ENCODE peak calls at places on chromosomes 5 and 9, in four cellular contexts. One of them, this sample, is unnamed.

GRCh38 chr5:177320879-177321278 is 9.2 kb upstream of the MXD3 start:
- DNase-seq in aorta: peak; percentile 67
- DNase-seq in adrenal gland: no peak
- DNase-seq in testis: no peak
- DNase-seq in this sample: no peak

GRCh38 chr5:151072234-151073025 is 8.4 kb downstream of the TNIP1 start:
- DNase-seq in aorta: no peak
- DNase-seq in adrenal gland: no peak
- DNase-seq in testis: no peak
- DNase-seq in this sample: no peak

GRCh38 chr9:105656131-105656921 is 5.9 kb upstream of the TAL2 start:
- DNase-seq in aorta: peak; percentile 79
- DNase-seq in adrenal gland: no peak
- DNase-seq in testis: peak; percentile 32
- DNase-seq in this sample: peak; percentile 3

GRCh38 chr5:151892393-151892792 is 32.3 kb downstream of the GLRA1 start:
- DNase-seq in aorta: no peak
- DNase-seq in adrenal gland: no peak
- DNase-seq in testis: no peak
- DNase-seq in this sample: no peak

GRCh38 chr5:135391123-135391868 is 7.7 kb downstream of the MACROH2A1 start:
- DNase-seq in aorta: no peak
- DNase-seq in adrenal gland: no peak
- DNase-seq in testis: no peak
- DNase-seq in this sample: no peak

GRCh38 chr9:104941597-104941996 is 13.6 kb upstream of the ABCA1 start:
- DNase-seq in aorta: no peak
- DNase-seq in adrenal gland: no peak
- DNase-seq in testis: no peak
- DNase-seq in this sample: no peak

GRCh38 chr5:127042593-127042992 is 12.2 kb upstream of the MARCHF3 start:
- DNase-seq in aorta: no peak
- DNase-seq in adrenal gland: no peak
- DNase-seq in testis: no peak
- DNase-seq in this sample: no peak

GRCh38 chr9:70007831-70008230 is 35.8 kb upstream of the MAMDC2 start:
- DNase-seq in aorta: no peak
- DNase-seq in adrenal gland: no peak
- DNase-seq in testis: no peak
- DNase-seq in this sample: no peak

GRCh38 chr9:68711281-68711680 is 6.2 kb downstream of the PIP5K1B start:
- DNase-seq in aorta: no peak
- DNase-seq in adrenal gland: no peak
- DNase-seq in testis: no peak
- DNase-seq in this sample: no peak

GRCh38 chr9:99239341-99240055 is 17.4 kb downstream of the SEC61B start:
- DNase-seq in aorta: no peak
- DNase-seq in adrenal gland: no peak
- DNase-seq in testis: no peak
- DNase-seq in this sample: no peak

GRCh38 chr5:141532726-141533125 is 43.8 kb downstream of the PCDHGC5 start:
- DNase-seq in aorta: no peak
- DNase-seq in adrenal gland: no peak
- DNase-seq in testis: no peak
- DNase-seq in this sample: no peak

GRCh38 chr5:149759563-149759962 is 29.5 kb downstream of the PPARGC1B start:
- DNase-seq in aorta: peak; percentile 64
- DNase-seq in adrenal gland: no peak
- DNase-seq in testis: no peak
- DNase-seq in this sample: no peak

GRCh38 chr5:17951392-17952169 is 317.3 kb downstream of the TAF11L14 start:
- DNase-seq in aorta: no peak
- DNase-seq in adrenal gland: no peak
- DNase-seq in testis: no peak
- DNase-seq in this sample: no peak

GRCh38 chr5:32711693-32712462 is 757 bp downstream of the NPR3 start:
- DNase-seq in aorta: peak; percentile 85
- DNase-seq in adrenal gland: no peak
- DNase-seq in testis: peak; percentile 42
- DNase-seq in this sample: peak; percentile 56

GRCh38 chr5:125298711-125299379 is 552.4 kb upstream of the ZNF608 start:
- DNase-seq in aorta: no peak
- DNase-seq in adrenal gland: no peak
- DNase-seq in testis: no peak
- DNase-seq in this sample: peak; percentile 28

GRCh38 chr9:130116346-130116745 is 55.9 kb upstream of the NCS1 start:
- DNase-seq in aorta: no peak
- DNase-seq in adrenal gland: peak; percentile 80
- DNase-seq in testis: no peak
- DNase-seq in this sample: no peak

GRCh38 chr9:89740722-89741121 is 135.9 kb downstream of the GADD45G start:
- DNase-seq in aorta: no peak
- DNase-seq in adrenal gland: no peak
- DNase-seq in testis: no peak
- DNase-seq in this sample: no peak

GRCh38 chr9:19379283-19379682 is 753 bp downstream of the RPS6 start:
- DNase-seq in aorta: no peak
- DNase-seq in adrenal gland: no peak
- DNase-seq in testis: no peak
- DNase-seq in this sample: no peak

GRCh38 chr5:43313854-43314457 is 744 bp upstream of the HMGCS1 start:
- DNase-seq in aorta: no peak
- DNase-seq in adrenal gland: no peak
- DNase-seq in testis: peak; percentile 26
- DNase-seq in this sample: no peak

GRCh38 chr5:157308826-157309465 is 43.0 kb downstream of the CYFIP2 start:
- DNase-seq in aorta: no peak
- DNase-seq in adrenal gland: no peak
- DNase-seq in testis: no peak
- DNase-seq in this sample: no peak

GRCh38 chr5:10691826-10692785 is 68.9 kb downstream of the DAP start:
- DNase-seq in aorta: no peak
- DNase-seq in adrenal gland: no peak
- DNase-seq in testis: no peak
- DNase-seq in this sample: no peak

GRCh38 chr5:65034782-65035181 is 266.1 kb downstream of the CWC27 start:
- DNase-seq in aorta: no peak
- DNase-seq in adrenal gland: no peak
- DNase-seq in testis: no peak
- DNase-seq in this sample: no peak

GRCh38 chr9:126791406-126792230 is 13.2 kb upstream of the ZBTB43 start:
- DNase-seq in aorta: no peak
- DNase-seq in adrenal gland: no peak
- DNase-seq in testis: no peak
- DNase-seq in this sample: peak; percentile 80

GRCh38 chr5:132768485-132768868 is 8.6 kb downstream of the SEPTIN8 start:
- DNase-seq in aorta: no peak
- DNase-seq in adrenal gland: no peak
- DNase-seq in testis: no peak
- DNase-seq in this sample: no peak

GRCh38 chr5:66171349-66172344 is 27.5 kb downstream of the SREK1 start:
- DNase-seq in aorta: no peak
- DNase-seq in adrenal gland: no peak
- DNase-seq in testis: peak; percentile 66
- DNase-seq in this sample: no peak

GRCh38 chr9:19456996-19457693 is 48.3 kb downstream of the ACER2 start:
- DNase-seq in aorta: no peak
- DNase-seq in adrenal gland: peak; percentile 64
- DNase-seq in testis: peak; percentile 75
- DNase-seq in this sample: peak; percentile 64

GRCh38 chr5:103929310-103930003 is 366.9 kb upstream of the NUDT12 start:
- DNase-seq in aorta: no peak
- DNase-seq in adrenal gland: no peak
- DNase-seq in testis: no peak
- DNase-seq in this sample: no peak

GRCh38 chr5:95664204-95664786 is 17.7 kb downstream of the RFESD start:
- DNase-seq in aorta: no peak
- DNase-seq in adrenal gland: no peak
- DNase-seq in testis: peak; percentile 55
- DNase-seq in this sample: no peak

GRCh38 chr9:133129001-133129799 is 8.2 kb upstream of the RALGDS start:
- DNase-seq in aorta: no peak
- DNase-seq in adrenal gland: no peak
- DNase-seq in testis: no peak
- DNase-seq in this sample: no peak

GRCh38 chr9:124878518-124878917 is 16.6 kb downstream of the ARPC5L start:
- DNase-seq in aorta: no peak
- DNase-seq in adrenal gland: no peak
- DNase-seq in testis: no peak
- DNase-seq in this sample: no peak

GRCh38 chr5:154966081-154966841 is 25.4 kb downstream of the MRPL22 start:
- DNase-seq in aorta: no peak
- DNase-seq in adrenal gland: no peak
- DNase-seq in testis: no peak
- DNase-seq in this sample: no peak
- H3K36me3 ChIP-seq in aorta: no peaks in the 10 kb centered on the region
- H3K36me3 ChIP-seq in adrenal gland: no peaks in the 10 kb centered on the region
- H3K36me3 ChIP-seq in testis: no peaks in the 10 kb centered on the region
- H3K36me3 ChIP-seq in this sample: peaks cover 36% of the 10 kb centered on the region

GRCh38 chr5:179624841-179625271 is 1.4 kb upstream of the HNRNPH1 start:
- DNase-seq in aorta: peak; percentile 35
- DNase-seq in adrenal gland: no peak
- DNase-seq in testis: no peak
- DNase-seq in this sample: no peak
- H3K4me3 ChIP-seq in aorta: no peak overlapping the region
- H3K4me3 ChIP-seq in adrenal gland: no peak overlapping the region
- H3K4me3 ChIP-seq in testis: no peak overlapping the region
- H3K4me3 ChIP-seq in this sample: peak overlapping the region; percentile 81

GRCh38 chr9:23774266-23774665 is 51.8 kb downstream of the ELAVL2 start:
- DNase-seq in aorta: no peak
- DNase-seq in adrenal gland: no peak
- DNase-seq in testis: no peak
- DNase-seq in this sample: no peak

GRCh38 chr9:23775549-23775948 is 50.5 kb downstream of the ELAVL2 start:
- DNase-seq in aorta: no peak
- DNase-seq in adrenal gland: no peak
- DNase-seq in testis: no peak
- DNase-seq in this sample: no peak

GRCh38 chr9:23779220-23779619 is 46.8 kb downstream of the ELAVL2 start:
- DNase-seq in aorta: no peak
- DNase-seq in adrenal gland: no peak
- DNase-seq in testis: peak; percentile 55
- DNase-seq in this sample: no peak

GRCh38 chr9:23781111-23781510 is 44.9 kb downstream of the ELAVL2 start:
- DNase-seq in aorta: no peak
- DNase-seq in adrenal gland: no peak
- DNase-seq in testis: no peak
- DNase-seq in this sample: no peak

DNA sequence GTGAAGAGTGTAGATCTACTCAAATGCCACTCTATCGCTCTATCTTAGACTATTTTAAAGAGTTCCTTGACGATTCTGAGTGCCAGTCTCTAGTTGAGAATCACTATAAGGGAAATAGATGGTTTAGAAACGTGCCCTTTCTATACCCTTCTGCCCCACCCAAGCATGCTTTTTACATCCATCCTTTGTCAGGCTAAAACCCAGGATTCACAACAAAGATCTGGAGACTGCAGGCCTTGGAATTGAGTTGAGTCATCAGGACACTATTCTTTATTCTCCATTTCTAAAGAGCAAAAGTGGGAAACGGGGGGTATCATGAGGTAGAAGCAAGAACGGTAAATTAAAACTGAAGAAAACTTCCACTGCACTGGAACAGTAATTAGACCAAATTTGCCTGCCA is 48.7 kb downstream of the ELAVL2 start:
- DNase-seq in aorta: no peak
- DNase-seq in adrenal gland: no peak
- DNase-seq in testis: no peak
- DNase-seq in this sample: no peak
- H3K36me3 ChIP-seq in aorta: no peaks in the 10 kb centered on the region
- H3K36me3 ChIP-seq in adrenal gland: no peaks in the 10 kb centered on the region
- H3K36me3 ChIP-seq in testis: no peaks in the 10 kb centered on the region
- H3K36me3 ChIP-seq in this sample: no peaks in the 10 kb centered on the region

DNA sequence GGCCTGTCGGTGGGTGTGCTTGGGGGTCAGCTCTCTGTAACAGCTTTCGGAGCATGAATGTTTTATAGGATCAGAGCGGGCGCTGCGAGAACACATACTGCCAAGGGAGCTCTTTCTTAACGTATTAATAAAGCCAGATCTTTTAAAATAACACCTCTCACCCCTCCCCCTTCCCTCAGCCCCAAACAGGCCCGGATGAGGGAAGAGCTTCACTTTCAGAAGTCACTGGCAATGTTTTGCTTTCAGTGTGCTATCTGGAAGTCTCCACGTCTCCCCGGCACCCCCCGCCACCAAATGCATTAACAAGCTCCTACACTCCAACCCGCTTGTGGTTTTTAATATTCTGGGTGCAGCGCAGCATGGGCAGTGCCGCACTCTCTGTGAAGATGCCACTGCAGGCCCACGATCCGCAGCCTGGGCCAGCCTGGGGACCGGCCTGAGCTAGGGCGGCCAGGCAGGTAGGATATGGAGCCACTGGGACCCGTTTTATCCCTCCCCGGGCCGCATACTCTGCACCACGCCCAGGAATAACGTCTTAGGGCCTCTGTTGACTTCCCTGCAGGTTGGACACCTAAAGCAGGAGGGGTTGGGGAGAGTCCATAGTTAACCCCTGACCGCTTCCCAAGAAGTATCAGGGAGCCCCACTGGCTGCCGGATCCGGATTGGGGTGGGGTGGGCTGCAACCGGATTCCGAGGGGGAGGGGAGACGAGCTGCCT is 12.6 kb downstream of the NR2F1 start:
- DNase-seq in aorta: no peak
- DNase-seq in adrenal gland: no peak
- DNase-seq in testis: no peak
- DNase-seq in this sample: no peak
- H3K4me3 ChIP-seq in aorta: no peak overlapping the region
- H3K4me3 ChIP-seq in adrenal gland: no peak overlapping the region
- H3K4me3 ChIP-seq in testis: no peak overlapping the region
- H3K4me3 ChIP-seq in this sample: no peak overlapping the region

DNA sequence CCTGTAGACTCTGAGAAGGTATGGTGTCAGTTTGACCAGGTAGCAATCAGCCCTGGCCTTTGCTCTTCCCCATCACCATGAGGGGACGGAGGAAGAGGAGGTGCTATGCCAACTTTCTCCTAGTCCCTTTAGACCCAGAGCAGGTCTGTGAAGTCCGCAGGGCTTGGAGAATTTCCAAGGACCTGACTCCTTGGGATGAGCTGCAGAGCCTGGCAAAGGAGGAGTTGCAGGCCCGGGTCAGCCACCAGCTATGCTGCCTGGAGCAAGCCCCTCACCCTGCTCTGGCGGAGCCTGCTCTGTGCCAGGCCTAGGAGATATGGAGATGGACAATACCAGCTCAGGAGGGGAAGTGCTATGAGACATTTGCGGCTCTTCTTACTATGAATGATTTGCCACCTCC is 188.3 kb downstream of the CDK5RAP2 start:
- DNase-seq in aorta: no peak
- DNase-seq in adrenal gland: no peak
- DNase-seq in testis: no peak
- DNase-seq in this sample: no peak
- H3K36me3 ChIP-seq in aorta: peaks cover 2% of the 10 kb centered on the region
- H3K36me3 ChIP-seq in adrenal gland: no peaks in the 10 kb centered on the region
- H3K36me3 ChIP-seq in testis: no peaks in the 10 kb centered on the region
- H3K36me3 ChIP-seq in this sample: peaks cover 45% of the 10 kb centered on the region

GRCh38 chr9:16704096-16704488 is 166.4 kb downstream of the BNC2 start:
- DNase-seq in aorta: no peak
- DNase-seq in adrenal gland: no peak
- DNase-seq in testis: no peak
- DNase-seq in this sample: no peak
- H3K4me3 ChIP-seq in aorta: peak overlapping the region; percentile 26
- H3K4me3 ChIP-seq in adrenal gland: no peak overlapping the region
- H3K4me3 ChIP-seq in testis: no peak overlapping the region
- H3K4me3 ChIP-seq in this sample: peak overlapping the region; percentile 29

GRCh38 chr5:50691399-50692016 is 25.1 kb downstream of the PARP8 start:
- DNase-seq in aorta: no peak
- DNase-seq in adrenal gland: no peak
- DNase-seq in testis: no peak
- DNase-seq in this sample: no peak
- H3K36me3 ChIP-seq in aorta: no peaks in the 10 kb centered on the region
- H3K36me3 ChIP-seq in adrenal gland: no peaks in the 10 kb centered on the region
- H3K36me3 ChIP-seq in testis: no peaks in the 10 kb centered on the region
- H3K36me3 ChIP-seq in this sample: no peaks in the 10 kb centered on the region

This sample was measured in MG63.